ENCODE peak calls at places on chromosomes 12 and 14, in nine cellular contexts. R, X, Y, V, U, H, P, F and A are unnamed samples. For H3K4me1, the result is how much of the 10 kb centered on the place peaks cover.

GRCh38 chr14:62077676-62078261 is 315.5 kb downstream of the SNAPC1 start:
- DNase-seq in R (no peak), X (peak), Y (no peak), V (no peak), U (no peak), H (no peak), P (no peak), F (no peak), A (no peak)

GRCh38 chr12:31732926-31733548 is 4.2 kb upstream of the AMN1 start:
- DNase-seq in R (peak), X (peak), Y (no peak), V (no peak), U (no peak), H (no peak), P (peak), F (peak), A (peak)

GRCh38 chr14:44791730-44792129 is 170.0 kb downstream of the KLHL28 start:
- DNase-seq in R (no peak), X (no peak), Y (no peak), V (no peak), U (no peak), H (no peak), P (no peak), F (no peak), A (no peak)

GRCh38 chr14:24310666-24311604 is at the start of gene LTB4R:
- DNase-seq in R (peak), X (no peak), Y (peak), V (peak), U (peak), H (peak), P (no peak), F (peak), A (peak)

GRCh38 chr14:34098045-34098984 is 147.4 kb upstream of the EGLN3 start:
- DNase-seq in R (peak), X (peak), Y (peak), V (no peak), U (no peak), H (peak), P (peak), F (peak), A (peak)

GRCh38 chr12:77510985-77511384 is 319.7 kb upstream of the NAV3 start:
- DNase-seq in R (no peak), X (no peak), Y (no peak), V (no peak), U (no peak), H (no peak), P (no peak), F (no peak), A (no peak)

GRCh38 chr14:56733396-56733795 is 76.9 kb downstream of the OTX2 start:
- DNase-seq in R (no peak), X (no peak), Y (no peak), V (no peak), U (no peak), H (no peak), P (peak), F (no peak), A (no peak)

GRCh38 chr14:104187931-104188726 is 49.7 kb downstream of the KIF26A start:
- DNase-seq in R (no peak), X (no peak), Y (no peak), V (no peak), U (no peak), H (no peak), P (peak), F (no peak), A (no peak)

GRCh38 chr14:59728294-59728693 is 142.3 kb downstream of the RTN1 start:
- DNase-seq in R (no peak), X (no peak), Y (no peak), V (no peak), U (no peak), H (no peak), P (no peak), F (no peak), A (no peak)

GRCh38 chr14:34688470-34689206 is 25.8 kb downstream of the CFL2 start:
- DNase-seq in R (no peak), X (no peak), Y (no peak), V (no peak), U (no peak), H (no peak), P (no peak), F (no peak), A (no peak)

GRCh38 chr14:30656190-30656632 is 34.1 kb downstream of the SCFD1 start:
- DNase-seq in R (peak), X (peak), Y (no peak), V (peak), U (no peak), H (peak), P (peak), F (peak), A (peak)

GRCh38 chr12:122865268-122866231 is 30.3 kb downstream of the HIP1R start:
- DNase-seq in R (peak), X (no peak), Y (no peak), V (no peak), U (peak), H (peak), P (peak), F (no peak), A (no peak)

GRCh38 chr12:92146865-92147264 is 1.2 kb upstream of the BTG1 start:
- DNase-seq in R (no peak), X (no peak), Y (no peak), V (no peak), U (no peak), H (no peak), P (no peak), F (no peak), A (peak)

GRCh38 chr12:121748218-121748570 is 35.6 kb downstream of the TMEM120B start:
- DNase-seq in R (no peak), X (no peak), Y (no peak), V (no peak), U (no peak), H (no peak), P (no peak), F (no peak), A (no peak)

GRCh38 chr12:42698213-42698612 is 108.7 kb upstream of the PRICKLE1 start:
- DNase-seq in R (no peak), X (no peak), Y (peak), V (no peak), U (no peak), H (peak), P (no peak), F (peak), A (no peak)

GRCh38 chr14:96146131-96146771 is 58.4 kb upstream of the BDKRB2 start:
- DNase-seq in R (peak), X (no peak), Y (no peak), V (no peak), U (no peak), H (peak), P (no peak), F (peak), A (no peak)

GRCh38 chr14:103563089-103563620 is 395 bp downstream of the COA8 start:
- DNase-seq in R (no peak), X (no peak), Y (no peak), V (no peak), U (peak), H (peak), P (no peak), F (no peak), A (no peak)

DNA sequence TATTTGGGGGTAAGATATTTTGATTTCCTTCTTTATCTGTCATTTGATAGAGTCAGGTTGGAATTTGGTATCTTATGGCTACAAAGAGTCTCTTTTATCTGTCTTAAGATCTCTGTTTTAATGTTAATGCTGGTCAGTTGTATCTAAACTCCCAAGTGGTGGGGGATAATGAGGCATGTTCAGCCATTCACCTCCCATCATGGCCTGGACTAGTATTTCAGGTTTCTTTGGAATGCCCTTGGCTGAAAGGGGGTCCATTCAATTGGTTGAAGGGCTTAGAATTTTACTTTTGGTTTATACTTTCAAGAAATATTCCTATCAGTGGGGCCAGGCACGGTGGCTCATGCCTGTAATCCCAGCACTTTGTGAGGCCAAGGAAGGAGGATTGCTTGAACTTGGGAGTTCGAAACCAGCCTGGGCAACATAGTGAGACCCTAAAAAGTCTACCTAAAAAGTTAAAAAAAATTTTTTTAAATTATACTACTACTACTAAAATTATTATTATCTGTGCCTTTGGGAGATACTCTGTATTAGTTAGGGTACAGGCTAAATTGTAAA is 4.7 kb downstream of the DGLUCY start:
- DNase-seq in R (no peak), X (no peak), Y (no peak), V (no peak), U (no peak), H (no peak), P (no peak), F (no peak), A (no peak)
- H3K4me1 ChIP-seq in R (under half), X (under half), Y (half or more), V (half or more), U (under half), H (under half), P (under half), F (under half), A (half or more)

DNA sequence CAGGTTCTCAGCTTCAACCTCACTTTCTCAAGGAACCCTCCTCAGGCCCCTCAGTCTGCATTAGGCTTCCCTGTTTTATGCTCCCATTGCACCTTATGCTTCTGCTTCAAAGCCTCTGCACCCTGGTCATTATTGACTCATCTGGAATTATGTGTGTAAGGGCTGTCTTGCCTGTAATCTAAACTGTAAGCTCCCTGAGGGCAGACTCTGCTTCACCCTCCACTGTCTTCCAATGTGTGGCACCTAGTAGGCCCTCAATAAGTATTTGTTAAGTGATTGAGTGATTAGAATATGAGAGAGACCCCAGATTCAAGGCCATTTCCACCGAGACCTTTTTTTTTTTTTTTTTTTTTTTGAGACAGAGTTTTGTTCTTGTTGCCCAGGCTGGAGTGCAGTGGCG is 79.1 kb downstream of the VCPKMT start:
- DNase-seq in R (no peak), X (no peak), Y (no peak), V (no peak), U (no peak), H (no peak), P (no peak), F (no peak), A (no peak)
- H3K27ac ChIP-seq in R (no peak), X (peak), Y (no peak), V (no peak), U (no peak), H (no peak), P (no peak), F (peak), A (no peak)

GRCh38 chr14:54108481-54109471 is 152.2 kb upstream of the BMP4 start:
- DNase-seq in R (peak), X (no peak), Y (no peak), V (no peak), U (no peak), H (no peak), P (no peak), F (peak), A (no peak)
- H3K4me1 ChIP-seq in R (under half), X (under half), Y (under half), V (under half), U (under half), H (under half), P (under half), F (half or more), A (under half)

GRCh38 chr14:68810173-68811153 is 17.6 kb upstream of the ZFP36L1 start:
- DNase-seq in R (no peak), X (no peak), Y (no peak), V (no peak), U (peak), H (peak), P (no peak), F (no peak), A (no peak)
- H3K27ac ChIP-seq in R (no peak), X (no peak), Y (no peak), V (no peak), U (no peak), H (peak), P (no peak), F (no peak), A (no peak)

GRCh38 chr14:75448209-75448608 is 20.4 kb downstream of the JDP2 start:
- DNase-seq in R (no peak), X (no peak), Y (no peak), V (no peak), U (no peak), H (no peak), P (no peak), F (no peak), A (no peak)

GRCh38 chr14:75452324-75452723 is 24.5 kb downstream of the JDP2 start:
- DNase-seq in R (no peak), X (no peak), Y (peak), V (no peak), U (no peak), H (no peak), P (peak), F (no peak), A (no peak)

GRCh38 chr14:75452900-75453816 is 25.3 kb downstream of the JDP2 start:
- DNase-seq in R (peak), X (no peak), Y (peak), V (no peak), U (peak), H (peak), P (peak), F (peak), A (no peak)

GRCh38 chr14:75449703-75450102 is 21.9 kb downstream of the JDP2 start:
- DNase-seq in R (no peak), X (no peak), Y (no peak), V (no peak), U (no peak), H (no peak), P (no peak), F (no peak), A (no peak)

DNA sequence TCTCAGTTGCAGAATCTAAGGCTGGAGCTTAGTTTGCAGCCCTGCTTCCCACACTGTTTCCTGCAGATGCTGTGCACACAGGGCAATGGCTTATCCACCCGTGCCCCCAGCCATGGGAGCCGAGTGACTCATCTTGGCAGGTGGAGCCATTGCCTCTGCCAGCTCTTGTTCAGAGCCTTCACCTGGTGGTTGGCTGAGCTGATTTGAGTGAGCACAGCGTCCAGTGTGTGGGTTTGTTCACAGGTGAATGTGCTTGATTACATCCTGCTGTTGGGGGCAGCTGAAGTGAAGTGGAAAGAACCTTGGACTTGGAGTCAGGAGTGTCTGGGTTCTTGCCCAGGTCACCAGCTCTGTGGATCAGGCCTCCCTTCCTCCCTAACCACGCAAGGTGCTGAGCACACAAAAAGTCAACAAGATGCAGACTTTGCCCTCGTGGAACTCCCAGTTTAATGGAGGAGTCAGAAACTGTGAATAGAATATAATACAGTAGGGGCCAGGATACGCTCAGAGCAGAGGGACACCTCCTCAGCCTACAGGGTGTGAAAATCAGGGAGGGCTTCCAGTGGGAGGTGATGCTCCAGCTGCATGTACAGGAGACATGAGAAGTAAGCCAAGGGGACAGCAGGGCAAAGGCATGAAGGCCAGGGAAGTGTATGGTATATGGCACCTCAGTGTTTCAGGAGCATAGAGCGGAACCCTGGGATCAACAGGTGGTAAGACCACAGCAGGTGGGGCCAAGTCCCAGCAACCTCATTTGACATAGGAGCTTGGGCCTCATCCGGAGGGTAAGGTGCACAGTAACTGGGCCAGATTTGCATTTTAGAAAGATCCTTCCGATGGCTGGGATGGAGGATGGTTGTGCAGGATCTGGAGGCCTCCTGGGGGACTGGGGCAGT is 22.8 kb downstream of the JDP2 start:
- DNase-seq in R (peak), X (no peak), Y (peak), V (no peak), U (peak), H (peak), P (peak), F (peak), A (no peak)
- H3K4me1 ChIP-seq in R (under half), X (under half), Y (half or more), V (under half), U (under half), H (half or more), P (under half), F (under half), A (under half)

DNA sequence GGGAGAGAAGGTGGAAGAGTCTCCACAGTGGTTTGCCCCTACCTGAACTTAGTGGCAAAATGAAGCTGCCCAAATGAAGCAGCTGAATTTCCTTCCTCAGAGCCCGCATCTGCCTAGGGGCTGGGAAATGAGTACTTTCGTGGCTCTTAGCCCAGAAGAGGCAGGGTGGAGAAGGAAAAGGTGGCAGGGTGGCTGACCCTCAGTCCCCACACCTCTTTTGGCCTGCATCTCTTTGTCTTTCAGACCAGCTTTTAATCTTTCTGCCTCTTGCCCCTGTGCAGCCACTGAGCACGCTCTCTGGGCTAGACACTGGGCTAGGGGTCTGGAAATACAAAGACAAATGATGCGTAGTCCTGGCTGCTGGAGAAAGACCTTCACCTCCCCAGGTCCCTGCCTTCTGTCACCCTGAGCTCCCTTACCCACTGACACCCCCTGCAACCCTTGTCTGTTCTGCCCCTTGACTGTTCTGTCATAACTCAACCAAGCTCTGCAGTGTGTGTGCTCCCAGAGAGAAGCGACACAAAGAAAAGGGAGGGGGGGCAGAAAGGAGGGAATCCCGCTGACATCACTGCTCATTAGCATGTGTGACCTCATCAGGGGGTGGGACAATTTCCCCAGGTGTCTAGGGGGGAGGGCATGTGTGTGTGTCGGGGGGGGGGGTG is 362 bp upstream of the REM2 start:
- DNase-seq in R (peak), X (no peak), Y (no peak), V (no peak), U (no peak), H (peak), P (peak), F (peak), A (no peak)
- H3K27ac ChIP-seq in R (no peak), X (no peak), Y (no peak), V (no peak), U (no peak), H (no peak), P (peak), F (no peak), A (no peak)

GRCh38 chr14:100279133-100279532 is 27.1 kb downstream of the SLC25A29 start:
- DNase-seq in R (no peak), X (no peak), Y (no peak), V (no peak), U (no peak), H (no peak), P (peak), F (no peak), A (no peak)
- H3K4me1 ChIP-seq in R (under half), X (under half), Y (under half), V (under half), U (under half), H (half or more), P (under half), F (half or more), A (under half)

DNA sequence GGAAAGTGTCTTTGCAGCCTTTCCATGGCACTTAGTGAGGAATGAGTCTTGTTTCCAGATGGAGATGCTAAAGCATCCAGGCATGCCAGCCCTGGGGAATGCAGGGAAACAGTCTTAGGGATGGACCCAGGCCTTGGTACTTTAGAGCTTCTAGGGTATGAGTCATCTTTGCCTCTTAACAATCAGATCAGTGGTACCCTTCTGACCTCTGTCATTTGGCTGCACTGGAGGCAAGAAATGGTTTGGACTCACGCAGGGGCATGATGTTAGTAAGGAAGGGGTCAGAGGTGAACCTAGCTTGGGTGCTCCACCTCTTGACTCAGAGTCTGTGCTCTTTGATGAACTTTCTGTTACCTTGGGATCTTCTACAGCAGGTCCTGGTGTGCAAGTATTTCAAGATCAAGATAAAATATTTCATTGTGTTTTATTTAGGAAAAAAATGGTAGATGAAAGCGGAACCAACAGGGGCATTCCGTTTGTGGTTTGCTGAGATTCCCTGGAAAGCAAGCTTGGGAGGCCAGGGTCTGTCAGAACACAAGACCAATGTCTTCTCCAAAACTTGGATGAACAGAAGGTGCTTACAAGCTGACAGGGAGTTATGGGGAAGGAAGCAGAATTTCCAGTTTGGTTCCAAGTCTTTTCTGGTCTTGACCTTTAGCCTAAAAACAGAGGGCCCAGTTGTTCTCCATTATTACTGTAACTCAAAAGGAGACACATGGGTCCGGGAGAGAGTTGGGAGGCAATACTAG is 216.2 kb downstream of the ZFP36L1 start:
- DNase-seq in R (peak), X (no peak), Y (no peak), V (no peak), U (no peak), H (no peak), P (no peak), F (peak), A (no peak)
- H3K27ac ChIP-seq in R (peak), X (no peak), Y (no peak), V (no peak), U (no peak), H (no peak), P (no peak), F (peak), A (no peak)

GRCh38 chr12:124037341-124037740 is 64.3 kb downstream of the ZNF664 start:
- DNase-seq in R (no peak), X (no peak), Y (no peak), V (no peak), U (no peak), H (no peak), P (no peak), F (no peak), A (no peak)

GRCh38 chr12:124040737-124041136 is 67.7 kb downstream of the ZNF664 start:
- DNase-seq in R (no peak), X (no peak), Y (no peak), V (no peak), U (no peak), H (no peak), P (no peak), F (no peak), A (no peak)

GRCh38 chr12:124039276-124039675 is 66.3 kb downstream of the ZNF664 start:
- DNase-seq in R (no peak), X (no peak), Y (no peak), V (no peak), U (no peak), H (peak), P (no peak), F (peak), A (no peak)

GRCh38 chr12:124041907-124042306 is 68.9 kb downstream of the ZNF664 start:
- DNase-seq in R (no peak), X (no peak), Y (no peak), V (no peak), U (no peak), H (no peak), P (no peak), F (no peak), A (no peak)

GRCh38 chr12:124040286-124040685 is 67.3 kb downstream of the ZNF664 start:
- DNase-seq in R (peak), X (no peak), Y (no peak), V (no peak), U (no peak), H (no peak), P (no peak), F (no peak), A (no peak)
- H3K4me1 ChIP-seq in R (under half), X (under half), Y (under half), V (under half), U (under half), H (under half), P (under half), F (under half), A (under half)